ENCODE peak calls at places on chromosomes 3 and 15, in seven cellular contexts. L is BE2C, G is AG04449, W is astrocyte of the spinal cord, K is dorsolateral prefrontal cortex, T is cardiac fibroblast, Y is GM23338. M is an unnamed sample.

GRCh38 chr15:68586274-68586961 is 7.6 kb downstream of the CORO2B start:
- DNase-seq in L (no peak), T (peak; percentile 92), G (no peak), W (peak; percentile 80), Y (no peak), K (no peak), M (no peak)

GRCh38 chr15:62209322-62209721 is 44.2 kb upstream of the C2CD4B start:
- DNase-seq in Y (no peak), W (no peak), K (no peak), G (no peak), T (no peak), L (no peak), M (no peak)

GRCh38 chr3:60269377-60269776 is 981.9 kb downstream of the FHIT start:
- DNase-seq in W (no peak), G (no peak), T (no peak), K (no peak), Y (no peak), L (no peak), M (no peak)

GRCh38 chr15:31552482-31553099 is 226.0 kb downstream of the KLF13 start:
- DNase-seq in T (peak; percentile 3), K (no peak), L (no peak), G (no peak), Y (no peak), W (peak; percentile 8), M (no peak)

GRCh38 chr15:86054338-86054737 is 25.3 kb upstream of the AGBL1 start:
- DNase-seq in W (no peak), L (no peak), K (no peak), G (no peak), Y (no peak), T (no peak), M (no peak)

GRCh38 chr3:127673191-127674098 is 693 bp downstream of the ABTB1 start:
- DNase-seq in G (no peak), W (peak; percentile 52), L (peak; percentile 70), K (no peak), T (peak; percentile 55), Y (peak; percentile 48), M (peak; percentile 45)

GRCh38 chr3:161403251-161403650 is 31.9 kb upstream of the SPTSSB start:
- DNase-seq in L (no peak), W (peak; percentile 23), G (no peak), Y (no peak), K (no peak), T (peak; percentile 42), M (no peak)

GRCh38 chr3:11637901-11638668 is 5.6 kb downstream of the VGLL4 start:
- DNase-seq in K (no peak), L (no peak), Y (no peak), T (peak; percentile 52), W (peak; percentile 59), G (peak; percentile 73), M (no peak)

GRCh38 chr15:27820232-27820631 is 278.9 kb downstream of the OCA2 start:
- DNase-seq in K (no peak), G (no peak), Y (no peak), T (no peak), L (no peak), W (peak; percentile 74), M (no peak)

GRCh38 chr3:1963896-1964295 is 134.8 kb upstream of the CNTN4 start:
- DNase-seq in T (no peak), G (no peak), Y (no peak), L (no peak), W (no peak), K (no peak), M (no peak)

GRCh38 chr3:134232146-134232545 is 18.5 kb downstream of the RYK start:
- DNase-seq in T (peak; percentile 67), W (peak; percentile 13), L (no peak), Y (no peak), G (no peak), K (no peak), M (no peak)

GRCh38 chr15:27412413-27412812 is 441.4 kb downstream of the GABRG3 start:
- DNase-seq in Y (peak; percentile 65), L (no peak), T (no peak), G (no peak), K (no peak), W (peak; percentile 23), M (no peak)

GRCh38 chr3:71421475-71421819 is 162.1 kb downstream of the FOXP1 start:
- DNase-seq in W (no peak), Y (no peak), G (no peak), K (no peak), L (no peak), T (no peak), M (no peak)

GRCh38 chr3:134353171-134353825 is 20.9 kb downstream of the AMOTL2 start:
- DNase-seq in G (no peak), T (no peak), W (no peak), K (no peak), L (no peak), Y (no peak), M (no peak)

GRCh38 chr3:11116336-11117059 is 37.8 kb upstream of the HRH1 start:
- DNase-seq in T (no peak), G (no peak), W (peak; percentile 22), K (no peak), Y (no peak), L (no peak), M (no peak)

GRCh38 chr3:13219902-13220296 is 146.7 kb upstream of the IQSEC1 start:
- DNase-seq in T (no peak), L (no peak), W (no peak), K (no peak), G (no peak), Y (no peak), M (no peak)

GRCh38 chr3:53718462-53718861 is 127.8 kb downstream of the CHDH start:
- DNase-seq in Y (peak; percentile 42), K (no peak), L (no peak), T (no peak), G (no peak), W (no peak), M (no peak)

GRCh38 chr3:58539636-58540035 is 2.6 kb upstream of the ACOX2 start:
- DNase-seq in K (no peak), Y (no peak), G (no peak), L (no peak), T (no peak), W (no peak), M (no peak)

GRCh38 chr15:70318996-70319465 is 221.3 kb upstream of the TLE3 start:
- DNase-seq in G (peak; percentile 60), K (no peak), T (peak; percentile 67), L (no peak), Y (no peak), W (peak; percentile 66), M (no peak)

GRCh38 chr3:143885803-143886427 is 37.6 kb upstream of the SLC9A9 start:
- DNase-seq in G (no peak), T (peak; percentile 62), K (no peak), W (peak; percentile 32), L (peak; percentile 31), Y (peak; percentile 74), M (peak; percentile 21)

DNA sequence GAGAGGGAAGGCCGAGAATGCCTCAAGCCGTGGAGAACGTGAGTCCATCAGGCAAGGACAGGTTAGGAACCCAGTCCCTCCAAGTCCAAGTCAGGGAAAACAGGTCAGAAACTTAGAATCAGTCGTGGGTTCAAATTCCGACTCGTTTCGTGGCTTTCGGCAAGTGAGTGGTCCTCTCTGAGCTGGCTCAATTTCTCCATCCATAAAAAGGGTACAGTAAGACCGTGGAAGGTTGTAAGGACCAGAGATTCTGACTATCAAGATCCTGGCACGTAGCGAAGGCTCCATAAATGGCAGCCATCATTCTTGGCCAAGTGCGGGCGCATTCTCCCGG is 604 bp upstream of the MED12L start:
- DNase-seq in G (no peak), T (no peak), Y (no peak), L (no peak), K (no peak), W (no peak), M (no peak)
- H3K4me3 ChIP-seq in G (peak overlapping the region; percentile 57), T (peak overlapping the region; percentile 46), Y (peak overlapping the region; percentile 83), L (peak overlapping the region; percentile 73), K (peak overlapping the region; percentile 82), W (peak overlapping the region; percentile 56), M (peak overlapping the region; percentile 47)

DNA sequence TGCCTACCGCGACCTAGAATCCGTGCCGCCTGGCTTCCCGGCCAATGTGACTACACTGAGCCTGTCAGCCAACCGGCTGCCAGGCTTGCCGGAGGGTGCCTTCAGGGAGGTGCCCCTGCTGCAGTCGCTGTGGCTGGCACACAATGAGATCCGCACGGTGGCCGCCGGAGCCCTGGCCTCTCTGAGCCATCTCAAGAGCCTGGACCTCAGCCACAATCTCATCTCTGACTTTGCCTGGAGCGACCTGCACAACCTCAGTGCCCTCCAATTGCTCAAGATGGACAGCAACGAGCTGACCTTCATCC is 1.4 kb downstream of the ISLR start:
- DNase-seq in W (no peak), L (no peak), Y (no peak), T (no peak), G (no peak), K (no peak), M (no peak)
- H3K4me3 ChIP-seq in W (peak overlapping the region; percentile 41), L (no peak overlapping the region), Y (no peak overlapping the region), T (no peak overlapping the region), G (no peak overlapping the region), K (peak overlapping the region; percentile 24), M (no peak overlapping the region)

DNA sequence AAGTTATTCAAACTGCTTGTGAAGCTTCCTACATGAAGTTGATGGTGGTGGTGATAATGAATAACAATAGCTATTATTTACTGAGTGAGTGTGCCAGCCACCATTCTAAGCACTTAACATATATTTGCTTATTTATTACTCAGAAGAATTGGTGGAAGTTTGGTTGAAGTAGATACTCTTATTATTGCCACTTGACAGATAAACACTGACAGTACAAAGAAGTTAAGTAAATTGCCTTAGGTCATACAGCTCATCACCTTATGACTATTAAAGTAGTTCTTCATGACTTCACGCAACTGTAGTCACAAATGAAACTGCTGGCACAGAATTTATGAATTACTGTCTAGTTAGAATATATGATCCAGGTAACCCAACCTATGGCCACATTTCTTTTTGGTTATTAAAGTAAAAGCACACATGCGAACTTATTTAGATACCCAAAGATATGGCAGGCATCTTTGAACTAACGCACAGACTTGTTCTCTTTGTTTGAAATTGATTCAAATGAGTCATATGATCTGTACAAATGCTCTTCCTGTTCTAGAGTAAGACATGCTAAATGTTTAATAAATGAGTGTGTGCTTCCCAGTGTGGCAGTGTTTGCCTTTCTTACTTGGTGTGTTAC is 99.8 kb upstream of the NR2F2 start:
- DNase-seq in L (no peak), Y (no peak), T (peak; percentile 62), K (no peak), G (no peak), W (peak; percentile 49), M (no peak)
- H3K4me3 ChIP-seq in L (no peak overlapping the region), Y (no peak overlapping the region), T (no peak overlapping the region), K (no peak overlapping the region), G (no peak overlapping the region), W (no peak overlapping the region), M (no peak overlapping the region)

GRCh38 chr3:52046914-52047239 is 9.5 kb downstream of the DUSP7 start:
- DNase-seq in L (no peak), K (no peak), W (no peak), G (no peak), Y (no peak), T (no peak), M (no peak)
- H3K4me3 ChIP-seq in L (no peak overlapping the region), K (peak overlapping the region; percentile 40), W (no peak overlapping the region), G (peak overlapping the region; percentile 32), Y (no peak overlapping the region), T (no peak overlapping the region), M (no peak overlapping the region)

DNA sequence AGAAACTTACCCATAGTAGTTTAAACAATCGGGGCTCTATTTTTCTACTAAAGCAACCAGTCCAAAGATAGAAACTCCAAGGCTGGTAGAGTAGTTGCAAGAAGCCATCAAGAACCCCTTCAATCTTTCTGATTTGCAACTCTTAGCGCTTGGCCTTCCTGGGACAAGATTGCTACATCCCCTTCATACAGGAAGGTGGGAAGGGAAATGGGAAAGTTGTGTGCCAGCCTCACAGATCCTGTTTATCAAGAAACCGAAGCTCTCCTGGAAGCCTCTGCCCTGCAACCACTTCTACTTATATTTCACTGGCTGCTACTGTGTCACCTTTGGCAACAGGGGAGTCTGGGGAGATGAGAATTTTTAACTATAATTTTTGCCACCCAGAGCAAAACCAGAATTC is 46.2 kb downstream of the OSBPL10 start:
- DNase-seq in L (no peak), W (no peak), K (no peak), Y (peak; percentile 58), G (no peak), T (no peak), M (no peak)
- H3K4me3 ChIP-seq in L (no peak overlapping the region), W (no peak overlapping the region), K (no peak overlapping the region), Y (no peak overlapping the region), G (no peak overlapping the region), T (no peak overlapping the region), M (no peak overlapping the region)